ENCODE peak calls at places on chromosome 14, in four cellular contexts. One of them, this sample, is unnamed.

GRCh38 chr14:101406921-101407320 is 154.4 kb upstream of the DIO3 start:
- DNase-seq in C1 segment of cervical spinal cord: no peak
- DNase-seq in stimulated activated CD4-positive, alpha-beta T cell treated with anti-CD3 and anti-CD28 coated beads, Interleukin-12 subunit alpha, Interleukin-12 subunit beta, amount 100 ng/mL, for 4 hours: no peak
- DNase-seq in NCI-H1092 treated with DMSO at 0.1 percent for 48 hours: no peak
- DNase-seq in this sample: no peak

GRCh38 chr14:93619176-93619793 is 169.0 kb downstream of the PRIMA1 start:
- DNase-seq in NCI-H1092 treated with DMSO at 0.1 percent for 48 hours: peak
- DNase-seq in C1 segment of cervical spinal cord: no peak
- DNase-seq in stimulated activated CD4-positive, alpha-beta T cell treated with anti-CD3 and anti-CD28 coated beads, Interleukin-12 subunit alpha, Interleukin-12 subunit beta, amount 100 ng/mL, for 4 hours: peak
- DNase-seq in this sample: peak

GRCh38 chr14:101553931-101554330 is 7.4 kb upstream of the DIO3 start:
- DNase-seq in C1 segment of cervical spinal cord: no peak
- DNase-seq in NCI-H1092 treated with DMSO at 0.1 percent for 48 hours: no peak
- DNase-seq in stimulated activated CD4-positive, alpha-beta T cell treated with anti-CD3 and anti-CD28 coated beads, Interleukin-12 subunit alpha, Interleukin-12 subunit beta, amount 100 ng/mL, for 4 hours: no peak
- DNase-seq in this sample: no peak

GRCh38 chr14:104383088-104383805 is 196.3 kb upstream of the C14orf180 start:
- DNase-seq in stimulated activated CD4-positive, alpha-beta T cell treated with anti-CD3 and anti-CD28 coated beads, Interleukin-12 subunit alpha, Interleukin-12 subunit beta, amount 100 ng/mL, for 4 hours: no peak
- DNase-seq in NCI-H1092 treated with DMSO at 0.1 percent for 48 hours: peak
- DNase-seq in C1 segment of cervical spinal cord: no peak
- DNase-seq in this sample: no peak

GRCh38 chr14:104171948-104172347 is 33.6 kb downstream of the KIF26A start:
- DNase-seq in stimulated activated CD4-positive, alpha-beta T cell treated with anti-CD3 and anti-CD28 coated beads, Interleukin-12 subunit alpha, Interleukin-12 subunit beta, amount 100 ng/mL, for 4 hours: no peak
- DNase-seq in C1 segment of cervical spinal cord: no peak
- DNase-seq in NCI-H1092 treated with DMSO at 0.1 percent for 48 hours: no peak
- DNase-seq in this sample: no peak

GRCh38 chr14:92994131-92994676 is 71.3 kb downstream of the CHGA start:
- DNase-seq in stimulated activated CD4-positive, alpha-beta T cell treated with anti-CD3 and anti-CD28 coated beads, Interleukin-12 subunit alpha, Interleukin-12 subunit beta, amount 100 ng/mL, for 4 hours: no peak
- DNase-seq in C1 segment of cervical spinal cord: no peak
- DNase-seq in NCI-H1092 treated with DMSO at 0.1 percent for 48 hours: no peak
- DNase-seq in this sample: no peak

GRCh38 chr14:76329150-76329881 is 46.6 kb upstream of the ESRRB start:
- DNase-seq in stimulated activated CD4-positive, alpha-beta T cell treated with anti-CD3 and anti-CD28 coated beads, Interleukin-12 subunit alpha, Interleukin-12 subunit beta, amount 100 ng/mL, for 4 hours: no peak
- DNase-seq in C1 segment of cervical spinal cord: no peak
- DNase-seq in NCI-H1092 treated with DMSO at 0.1 percent for 48 hours: peak
- DNase-seq in this sample: no peak

GRCh38 chr14:61290686-61291085 is 9.5 kb upstream of the TMEM30B start:
- DNase-seq in NCI-H1092 treated with DMSO at 0.1 percent for 48 hours: no peak
- DNase-seq in stimulated activated CD4-positive, alpha-beta T cell treated with anti-CD3 and anti-CD28 coated beads, Interleukin-12 subunit alpha, Interleukin-12 subunit beta, amount 100 ng/mL, for 4 hours: no peak
- DNase-seq in C1 segment of cervical spinal cord: no peak
- DNase-seq in this sample: no peak

GRCh38 chr14:99792551-99793212 is 531 bp upstream of the EML1 start:
- DNase-seq in C1 segment of cervical spinal cord: peak
- DNase-seq in NCI-H1092 treated with DMSO at 0.1 percent for 48 hours: no peak
- DNase-seq in stimulated activated CD4-positive, alpha-beta T cell treated with anti-CD3 and anti-CD28 coated beads, Interleukin-12 subunit alpha, Interleukin-12 subunit beta, amount 100 ng/mL, for 4 hours: peak
- DNase-seq in this sample: no peak

GRCh38 chr14:20682435-20683124 is 1.8 kb upstream of the RNASE4 start:
- DNase-seq in NCI-H1092 treated with DMSO at 0.1 percent for 48 hours: peak
- DNase-seq in C1 segment of cervical spinal cord: peak
- DNase-seq in stimulated activated CD4-positive, alpha-beta T cell treated with anti-CD3 and anti-CD28 coated beads, Interleukin-12 subunit alpha, Interleukin-12 subunit beta, amount 100 ng/mL, for 4 hours: peak
- DNase-seq in this sample: peak

GRCh38 chr14:99749142-99749541 is 44.1 kb upstream of the EML1 start:
- DNase-seq in stimulated activated CD4-positive, alpha-beta T cell treated with anti-CD3 and anti-CD28 coated beads, Interleukin-12 subunit alpha, Interleukin-12 subunit beta, amount 100 ng/mL, for 4 hours: no peak
- DNase-seq in NCI-H1092 treated with DMSO at 0.1 percent for 48 hours: no peak
- DNase-seq in C1 segment of cervical spinal cord: no peak
- DNase-seq in this sample: no peak

GRCh38 chr14:76904740-76905569 is 78.7 kb downstream of the LRRC74A start:
- DNase-seq in stimulated activated CD4-positive, alpha-beta T cell treated with anti-CD3 and anti-CD28 coated beads, Interleukin-12 subunit alpha, Interleukin-12 subunit beta, amount 100 ng/mL, for 4 hours: peak
- DNase-seq in C1 segment of cervical spinal cord: no peak
- DNase-seq in NCI-H1092 treated with DMSO at 0.1 percent for 48 hours: peak
- DNase-seq in this sample: peak

GRCh38 chr14:87081004-87081403 is 912.0 kb downstream of the GALC start:
- DNase-seq in NCI-H1092 treated with DMSO at 0.1 percent for 48 hours: no peak
- DNase-seq in stimulated activated CD4-positive, alpha-beta T cell treated with anti-CD3 and anti-CD28 coated beads, Interleukin-12 subunit alpha, Interleukin-12 subunit beta, amount 100 ng/mL, for 4 hours: no peak
- DNase-seq in C1 segment of cervical spinal cord: no peak
- DNase-seq in this sample: no peak

GRCh38 chr14:81557137-81557536 is 23.5 kb upstream of the SEL1L start:
- DNase-seq in C1 segment of cervical spinal cord: no peak
- DNase-seq in NCI-H1092 treated with DMSO at 0.1 percent for 48 hours: no peak
- DNase-seq in stimulated activated CD4-positive, alpha-beta T cell treated with anti-CD3 and anti-CD28 coated beads, Interleukin-12 subunit alpha, Interleukin-12 subunit beta, amount 100 ng/mL, for 4 hours: no peak
- DNase-seq in this sample: no peak

GRCh38 chr14:88825078-88825458 is 617 bp downstream of the TTC8 start:
- DNase-seq in NCI-H1092 treated with DMSO at 0.1 percent for 48 hours: no peak
- DNase-seq in stimulated activated CD4-positive, alpha-beta T cell treated with anti-CD3 and anti-CD28 coated beads, Interleukin-12 subunit alpha, Interleukin-12 subunit beta, amount 100 ng/mL, for 4 hours: no peak
- DNase-seq in C1 segment of cervical spinal cord: no peak
- DNase-seq in this sample: no peak

GRCh38 chr14:73472182-73473114 is 14.1 kb upstream of the NUMB start:
- DNase-seq in NCI-H1092 treated with DMSO at 0.1 percent for 48 hours: peak
- DNase-seq in C1 segment of cervical spinal cord: no peak
- DNase-seq in stimulated activated CD4-positive, alpha-beta T cell treated with anti-CD3 and anti-CD28 coated beads, Interleukin-12 subunit alpha, Interleukin-12 subunit beta, amount 100 ng/mL, for 4 hours: no peak
- DNase-seq in this sample: peak

GRCh38 chr14:50882932-50883826 is 11.3 kb downstream of the ABHD12B start:
- DNase-seq in NCI-H1092 treated with DMSO at 0.1 percent for 48 hours: no peak
- DNase-seq in C1 segment of cervical spinal cord: no peak
- DNase-seq in stimulated activated CD4-positive, alpha-beta T cell treated with anti-CD3 and anti-CD28 coated beads, Interleukin-12 subunit alpha, Interleukin-12 subunit beta, amount 100 ng/mL, for 4 hours: no peak
- DNase-seq in this sample: no peak

GRCh38 chr14:95056476-95056875 is 100.9 kb downstream of the DICER1 start:
- DNase-seq in stimulated activated CD4-positive, alpha-beta T cell treated with anti-CD3 and anti-CD28 coated beads, Interleukin-12 subunit alpha, Interleukin-12 subunit beta, amount 100 ng/mL, for 4 hours: no peak
- DNase-seq in C1 segment of cervical spinal cord: no peak
- DNase-seq in NCI-H1092 treated with DMSO at 0.1 percent for 48 hours: peak
- DNase-seq in this sample: no peak

GRCh38 chr14:38399652-38400051 is 143.8 kb upstream of the CLEC14A start:
- DNase-seq in stimulated activated CD4-positive, alpha-beta T cell treated with anti-CD3 and anti-CD28 coated beads, Interleukin-12 subunit alpha, Interleukin-12 subunit beta, amount 100 ng/mL, for 4 hours: no peak
- DNase-seq in NCI-H1092 treated with DMSO at 0.1 percent for 48 hours: no peak
- DNase-seq in C1 segment of cervical spinal cord: no peak
- DNase-seq in this sample: no peak

GRCh38 chr14:86013663-86014062 is 483.7 kb downstream of the FLRT2 start:
- DNase-seq in NCI-H1092 treated with DMSO at 0.1 percent for 48 hours: no peak
- DNase-seq in C1 segment of cervical spinal cord: no peak
- DNase-seq in stimulated activated CD4-positive, alpha-beta T cell treated with anti-CD3 and anti-CD28 coated beads, Interleukin-12 subunit alpha, Interleukin-12 subunit beta, amount 100 ng/mL, for 4 hours: no peak
- DNase-seq in this sample: no peak

GRCh38 chr14:106185837-106186233 is 659.5 kb downstream of the TMEM121 start:
- DNase-seq in C1 segment of cervical spinal cord: no peak
- DNase-seq in stimulated activated CD4-positive, alpha-beta T cell treated with anti-CD3 and anti-CD28 coated beads, Interleukin-12 subunit alpha, Interleukin-12 subunit beta, amount 100 ng/mL, for 4 hours: peak
- DNase-seq in NCI-H1092 treated with DMSO at 0.1 percent for 48 hours: no peak
- DNase-seq in this sample: no peak

GRCh38 chr14:62691613-62692489 is 353.4 kb downstream of the KCNH5 start:
- DNase-seq in C1 segment of cervical spinal cord: no peak
- DNase-seq in NCI-H1092 treated with DMSO at 0.1 percent for 48 hours: peak
- DNase-seq in stimulated activated CD4-positive, alpha-beta T cell treated with anti-CD3 and anti-CD28 coated beads, Interleukin-12 subunit alpha, Interleukin-12 subunit beta, amount 100 ng/mL, for 4 hours: no peak
- DNase-seq in this sample: no peak

GRCh38 chr14:80587096-80587724 is 354.3 kb downstream of the CEP128 start:
- DNase-seq in NCI-H1092 treated with DMSO at 0.1 percent for 48 hours: peak
- DNase-seq in C1 segment of cervical spinal cord: no peak
- DNase-seq in stimulated activated CD4-positive, alpha-beta T cell treated with anti-CD3 and anti-CD28 coated beads, Interleukin-12 subunit alpha, Interleukin-12 subunit beta, amount 100 ng/mL, for 4 hours: no peak
- DNase-seq in this sample: peak

GRCh38 chr14:93017341-93017797 is 94.4 kb downstream of the CHGA start:
- DNase-seq in C1 segment of cervical spinal cord: no peak
- DNase-seq in stimulated activated CD4-positive, alpha-beta T cell treated with anti-CD3 and anti-CD28 coated beads, Interleukin-12 subunit alpha, Interleukin-12 subunit beta, amount 100 ng/mL, for 4 hours: no peak
- DNase-seq in NCI-H1092 treated with DMSO at 0.1 percent for 48 hours: no peak
- DNase-seq in this sample: no peak

GRCh38 chr14:24367506-24368214 is at the start of gene NFATC4:
- DNase-seq in C1 segment of cervical spinal cord: peak
- DNase-seq in stimulated activated CD4-positive, alpha-beta T cell treated with anti-CD3 and anti-CD28 coated beads, Interleukin-12 subunit alpha, Interleukin-12 subunit beta, amount 100 ng/mL, for 4 hours: no peak
- DNase-seq in NCI-H1092 treated with DMSO at 0.1 percent for 48 hours: peak
- DNase-seq in this sample: peak

GRCh38 chr14:96904201-96904600 is 107.0 kb downstream of the VRK1 start:
- DNase-seq in stimulated activated CD4-positive, alpha-beta T cell treated with anti-CD3 and anti-CD28 coated beads, Interleukin-12 subunit alpha, Interleukin-12 subunit beta, amount 100 ng/mL, for 4 hours: no peak
- DNase-seq in NCI-H1092 treated with DMSO at 0.1 percent for 48 hours: no peak
- DNase-seq in C1 segment of cervical spinal cord: no peak
- DNase-seq in this sample: no peak

This sample was measured in HCT116.